ENCODE peak calls at places on chromosomes 13 and 19, in five cellular contexts. One of them, this sample, is unnamed.

GRCh38 chr13:110650436-110650835 is 35.1 kb downstream of the NAXD start:
- DNase-seq in GM12878: no peak
- DNase-seq in SK-N-SH: no peak
- DNase-seq in K562: no peak
- DNase-seq in HepG2: no peak
- DNase-seq in this sample: no peak

GRCh38 chr13:20127563-20128458 is 33.0 kb downstream of the GJA3 start:
- DNase-seq in K562: no peak
- DNase-seq in HepG2: peak; percentile 53
- DNase-seq in GM12878: no peak
- DNase-seq in SK-N-SH: peak; percentile 87
- DNase-seq in this sample: peak; percentile 53

GRCh38 chr13:65965496-65965895 is 1264.6 kb downstream of the PCDH9 start:
- DNase-seq in HepG2: no peak
- DNase-seq in GM12878: no peak
- DNase-seq in K562: no peak
- DNase-seq in SK-N-SH: no peak
- DNase-seq in this sample: peak; percentile 51

GRCh38 chr13:91668844-91669495 is 270.5 kb downstream of the GPC5 start:
- DNase-seq in SK-N-SH: no peak
- DNase-seq in K562: no peak
- DNase-seq in GM12878: no peak
- DNase-seq in HepG2: no peak
- DNase-seq in this sample: no peak

GRCh38 chr19:5293607-5294089 is 47.0 kb downstream of the PTPRS start:
- DNase-seq in HepG2: no peak
- DNase-seq in K562: peak; percentile 48
- DNase-seq in SK-N-SH: peak; percentile 94
- DNase-seq in GM12878: no peak
- DNase-seq in this sample: no peak

GRCh38 chr19:19452241-19453128 is 47.0 kb downstream of the GATAD2A start:
- DNase-seq in HepG2: no peak
- DNase-seq in SK-N-SH: no peak
- DNase-seq in K562: no peak
- DNase-seq in GM12878: no peak
- DNase-seq in this sample: no peak

GRCh38 chr13:52899206-52899605 is 50.8 kb upstream of the PCDH8 start:
- DNase-seq in SK-N-SH: no peak
- DNase-seq in HepG2: no peak
- DNase-seq in GM12878: no peak
- DNase-seq in K562: no peak
- DNase-seq in this sample: no peak

GRCh38 chr19:30254214-30254613 is 118.0 kb upstream of the ZNF536 start:
- DNase-seq in HepG2: no peak
- DNase-seq in GM12878: no peak
- DNase-seq in SK-N-SH: no peak
- DNase-seq in K562: no peak
- DNase-seq in this sample: no peak

GRCh38 chr13:61463027-61463426 is 47.4 kb upstream of the PCDH20 start:
- DNase-seq in GM12878: no peak
- DNase-seq in SK-N-SH: no peak
- DNase-seq in HepG2: no peak
- DNase-seq in K562: no peak
- DNase-seq in this sample: no peak

GRCh38 chr19:10870501-10870954 is 825 bp upstream of the CARM1 start:
- DNase-seq in HepG2: no peak
- DNase-seq in SK-N-SH: no peak
- DNase-seq in K562: no peak
- DNase-seq in GM12878: no peak
- DNase-seq in this sample: no peak

GRCh38 chr13:23087884-23088283 is 92.9 kb upstream of the SGCG start:
- DNase-seq in GM12878: no peak
- DNase-seq in K562: peak; percentile 15
- DNase-seq in SK-N-SH: peak; percentile 34
- DNase-seq in HepG2: peak; percentile 23
- DNase-seq in this sample: peak; percentile 22
- TF ChIP-seq GABPA in GM12878: no peak
- TF ChIP-seq GABPA in K562: no peak
- TF ChIP-seq GABPA in SK-N-SH: no peak
- TF ChIP-seq GABPA in HepG2: no peak
- TF ChIP-seq GABPA in this sample: no peak

DNA sequence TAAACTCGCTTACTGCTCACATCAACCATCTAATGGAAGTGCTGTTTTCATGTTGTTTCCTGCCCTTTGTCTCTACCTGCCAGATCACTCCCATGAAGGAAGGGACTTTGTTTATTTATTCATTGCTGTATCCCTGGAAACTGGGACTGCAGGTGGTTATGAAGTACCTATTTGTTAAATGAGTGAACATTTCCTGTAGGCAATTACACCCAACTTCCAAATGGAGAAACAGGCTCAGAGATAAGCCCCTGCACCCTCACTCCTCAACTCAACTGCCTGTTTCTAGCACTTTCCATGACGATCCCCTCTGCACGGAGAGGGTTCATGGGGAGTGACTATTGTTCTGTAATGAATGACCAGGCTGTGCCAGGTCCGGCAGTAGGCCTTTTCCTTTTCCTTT is 1.9 kb upstream of the SELENOW start:
- DNase-seq in K562: no peak
- DNase-seq in HepG2: peak; percentile 77
- DNase-seq in GM12878: no peak
- DNase-seq in SK-N-SH: no peak
- DNase-seq in this sample: no peak
- TF ChIP-seq GABPA in K562: no peak
- TF ChIP-seq GABPA in HepG2: no peak
- TF ChIP-seq GABPA in GM12878: no peak
- TF ChIP-seq GABPA in SK-N-SH: no peak
- TF ChIP-seq GABPA in this sample: no peak

DNA sequence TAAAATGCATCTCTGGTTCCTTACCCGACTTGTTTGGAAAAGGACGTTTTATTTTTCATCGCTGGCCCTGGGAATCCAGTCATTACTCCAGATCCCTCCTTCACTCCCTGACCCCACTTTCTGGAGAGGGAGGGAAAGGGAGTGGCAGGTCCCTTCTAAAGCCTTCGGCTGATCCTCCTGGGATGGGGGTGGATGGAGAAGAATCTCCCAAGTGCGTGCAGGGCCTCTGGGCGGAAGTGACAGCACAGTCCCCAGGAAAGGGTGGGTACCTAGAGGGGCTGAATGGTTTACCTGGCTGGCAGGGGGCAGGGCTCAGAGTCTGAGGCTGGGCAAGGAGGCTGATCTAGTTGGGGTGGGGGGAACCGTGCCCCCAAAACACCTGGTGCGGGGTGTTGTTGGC is 3.2 kb upstream of the ZNF628 start:
- DNase-seq in SK-N-SH: no peak
- DNase-seq in HepG2: no peak
- DNase-seq in GM12878: no peak
- DNase-seq in K562: no peak
- DNase-seq in this sample: no peak
- TF ChIP-seq GABPA in SK-N-SH: no peak
- TF ChIP-seq GABPA in HepG2: no peak
- TF ChIP-seq GABPA in GM12878: no peak
- TF ChIP-seq GABPA in K562: no peak
- TF ChIP-seq GABPA in this sample: no peak

DNA sequence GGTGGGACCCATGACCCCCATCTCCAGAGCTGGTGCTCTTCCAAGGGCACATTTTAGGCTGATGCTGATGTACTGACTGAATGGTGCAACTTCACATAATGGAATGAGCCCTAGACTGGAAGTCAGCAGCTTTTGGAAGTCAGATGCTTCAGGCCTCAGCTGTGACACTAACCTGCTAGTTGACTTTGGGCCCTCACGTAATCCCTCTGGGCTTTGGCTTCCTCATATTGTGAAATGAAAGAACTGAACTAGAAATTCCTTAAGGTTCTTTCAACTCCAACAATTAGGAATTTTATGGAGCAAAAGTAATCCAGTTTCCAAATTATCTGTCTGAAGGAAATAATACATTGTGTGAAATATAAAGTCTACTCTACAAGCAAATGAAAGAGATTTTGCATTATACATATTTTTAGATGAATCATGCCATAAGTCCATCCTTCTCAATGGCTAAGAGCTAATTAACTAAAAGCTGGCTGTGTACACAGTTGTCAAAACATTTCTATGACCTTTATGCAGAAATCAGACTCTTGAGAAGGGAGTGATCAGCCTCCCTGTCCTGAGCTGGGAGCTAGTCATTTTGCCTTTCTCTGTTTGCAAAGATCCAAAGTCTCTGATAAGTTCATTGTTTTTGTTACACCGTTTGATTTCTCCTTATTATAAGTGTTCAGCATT is 204.2 kb downstream of the DCLK1 start:
- DNase-seq in K562: no peak
- DNase-seq in SK-N-SH: no peak
- DNase-seq in GM12878: no peak
- DNase-seq in HepG2: no peak
- DNase-seq in this sample: no peak
- TF ChIP-seq GABPA in K562: no peak
- TF ChIP-seq GABPA in SK-N-SH: no peak
- TF ChIP-seq GABPA in GM12878: no peak
- TF ChIP-seq GABPA in HepG2: no peak
- TF ChIP-seq GABPA in this sample: no peak

GRCh38 chr19:17775991-17776803 is 18.7 kb upstream of the B3GNT3 start:
- DNase-seq in HepG2: no peak
- DNase-seq in K562: no peak
- DNase-seq in GM12878: peak; percentile 80
- DNase-seq in SK-N-SH: no peak
- DNase-seq in this sample: no peak

GRCh38 chr19:17775245-17775927 is 19.6 kb upstream of the B3GNT3 start:
- DNase-seq in GM12878: no peak
- DNase-seq in K562: peak; percentile 71
- DNase-seq in HepG2: peak; percentile 64
- DNase-seq in SK-N-SH: peak; percentile 76
- DNase-seq in this sample: no peak

GRCh38 chr19:17778621-17779280 is 16.2 kb upstream of the B3GNT3 start:
- DNase-seq in HepG2: no peak
- DNase-seq in GM12878: no peak
- DNase-seq in K562: peak; percentile 78
- DNase-seq in SK-N-SH: no peak
- DNase-seq in this sample: no peak

GRCh38 chr19:17779281-17779930 is 15.5 kb upstream of the B3GNT3 start:
- DNase-seq in SK-N-SH: peak; percentile 49
- DNase-seq in HepG2: no peak
- DNase-seq in K562: peak; percentile 84
- DNase-seq in GM12878: no peak
- DNase-seq in this sample: peak; percentile 78

GRCh38 chr19:17777840-17778620 is 16.9 kb upstream of the B3GNT3 start:
- DNase-seq in SK-N-SH: peak; percentile 82
- DNase-seq in GM12878: no peak
- DNase-seq in K562: peak; percentile 93
- DNase-seq in HepG2: peak; percentile 40
- DNase-seq in this sample: peak; percentile 64
- TF ChIP-seq GABPA in SK-N-SH: no peak
- TF ChIP-seq GABPA in GM12878: no peak
- TF ChIP-seq GABPA in K562: no peak
- TF ChIP-seq GABPA in HepG2: no peak
- TF ChIP-seq GABPA in this sample: no peak